ENCODE peak calls at places on chromosomes 1 and 21, in four cellular contexts. U is upper lobe of right lung, F is sigmoid colon, S is NT2/D1. J is an unnamed sample.

GRCh38 chr21:35663856-35664606 is 396.3 kb downstream of the SETD4 start:
- DNase-seq in U (no peak), F (no peak), S (no peak), J (no peak)

GRCh38 chr1:219086956-219087469 is 86.7 kb upstream of the LYPLAL1 start:
- DNase-seq in U (no peak), F (no peak), S (no peak), J (no peak)

GRCh38 chr1:245654460-245655050 is 499.8 kb downstream of the KIF26B start:
- DNase-seq in U (no peak), S (peak; percentile 38), F (no peak), J (peak; percentile 91)

GRCh38 chr1:223228201-223228600 is 85.2 kb upstream of the TLR5 start:
- DNase-seq in U (no peak), F (no peak), S (no peak), J (no peak)

GRCh38 chr1:223337174-223337869 is 26.7 kb downstream of the SUSD4 start:
- DNase-seq in F (no peak), S (no peak), U (no peak), J (no peak)

GRCh38 chr21:46060596-46061061 is 37.3 kb upstream of the COL6A2 start:
- DNase-seq in F (peak; percentile 95), U (peak; percentile 70), S (no peak), J (peak; percentile 10)

GRCh38 chr1:119766374-119766794 is 2.3 kb downstream of the HMGCS2 start:
- DNase-seq in U (no peak), F (no peak), S (no peak), J (no peak)

GRCh38 chr1:223248787-223249175 is 105.7 kb upstream of the TLR5 start:
- DNase-seq in S (no peak), U (no peak), F (no peak), J (no peak)

GRCh38 chr1:8587784-8588183 is 229.7 kb downstream of the RERE start:
- DNase-seq in S (no peak), F (no peak), U (no peak), J (no peak)

GRCh38 chr1:25586181-25586588 is 30.4 kb upstream of the MAN1C1 start:
- DNase-seq in S (peak; percentile 65), F (no peak), U (no peak), J (peak; percentile 90)

GRCh38 chr1:117852846-117853555 is 76.4 kb downstream of the GDAP2 start:
- DNase-seq in S (no peak), U (no peak), F (no peak), J (no peak)

GRCh38 chr1:207811920-207812720 is 60.3 kb downstream of the CD46 start:
- DNase-seq in F (peak; percentile 93), S (peak; percentile 20), U (peak; percentile 84), J (peak; percentile 78)
- H3K4me1 ChIP-seq in F (peaks cover 100% of the 10 kb centered on the region), S (no peaks in the 10 kb centered on the region), U (peaks cover 100% of the 10 kb centered on the region), J (no peaks in the 10 kb centered on the region)

DNA sequence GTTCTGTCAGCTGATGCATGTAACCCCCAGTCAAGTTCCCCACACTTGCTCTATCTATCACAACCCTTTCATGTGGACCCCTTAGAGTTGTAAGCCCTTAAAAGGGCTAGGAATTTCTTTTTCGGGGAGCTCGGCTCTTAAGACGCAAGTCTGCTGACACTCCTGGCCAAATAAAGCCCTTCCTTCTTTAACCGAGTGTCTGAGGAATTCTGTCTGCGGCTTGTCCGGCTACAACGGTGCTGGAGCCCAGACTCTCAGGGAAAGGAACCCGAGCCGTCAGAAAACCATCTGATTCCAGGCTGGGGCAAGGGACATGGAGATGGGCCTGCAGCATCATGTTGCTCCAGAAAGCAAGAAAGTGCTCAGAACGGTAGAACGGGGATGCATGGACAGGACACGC is 12.2 kb downstream of the ITGB2 start:
- DNase-seq in F (no peak), S (no peak), U (no peak), J (no peak)
- H3K4me1 ChIP-seq in F (peaks cover 56% of the 10 kb centered on the region), S (peaks cover 35% of the 10 kb centered on the region), U (peaks cover 42% of the 10 kb centered on the region), J (peaks cover 10% of the 10 kb centered on the region)

GRCh38 chr1:16152521-16153087 is 3.3 kb downstream of the EPHA2 start:
- DNase-seq in S (no peak), U (no peak), F (no peak), J (peak; percentile 72)

GRCh38 chr1:16151985-16152384 is 3.9 kb downstream of the EPHA2 start:
- DNase-seq in U (no peak), F (no peak), S (no peak), J (no peak)

GRCh38 chr1:16149702-16150488 is 6.0 kb downstream of the EPHA2 start:
- DNase-seq in U (no peak), F (no peak), S (no peak), J (no peak)

GRCh38 chr1:16150508-16150907 is 5.4 kb downstream of the EPHA2 start:
- DNase-seq in S (no peak), U (no peak), F (no peak), J (no peak)

DNA sequence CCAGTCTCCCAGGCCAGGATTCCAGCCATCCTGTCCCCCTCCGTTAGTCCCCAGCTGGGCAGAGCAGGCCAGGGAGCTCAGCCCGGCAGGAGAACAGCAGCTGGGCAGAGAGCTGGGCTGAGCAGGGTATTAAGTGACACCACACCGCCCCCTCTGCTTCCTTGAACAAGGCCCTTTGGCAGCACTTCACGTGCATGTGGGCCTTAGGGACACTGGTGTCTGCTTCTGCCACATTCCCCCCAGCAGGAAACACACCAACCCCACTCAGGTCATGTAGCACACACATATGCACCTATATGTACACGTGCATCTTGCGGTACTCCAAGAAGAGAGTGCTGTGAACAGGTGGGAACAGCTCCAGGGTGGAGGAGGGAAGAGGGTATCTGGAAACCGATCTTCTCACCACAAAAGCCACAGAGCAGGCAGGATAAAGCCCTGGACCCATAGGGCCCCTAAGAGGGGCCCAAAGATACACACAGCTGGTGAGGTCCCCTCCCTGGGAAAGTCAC is 4.6 kb downstream of the EPHA2 start:
- DNase-seq in U (no peak), S (no peak), F (no peak), J (peak; percentile 68)
- H3K4me1 ChIP-seq in U (peaks cover 57% of the 10 kb centered on the region), S (peaks cover 28% of the 10 kb centered on the region), F (peaks cover 35% of the 10 kb centered on the region), J (peaks cover 42% of the 10 kb centered on the region)

GRCh38 chr1:2445823-2446215 is 30.3 kb upstream of the PLCH2 start:
- DNase-seq in F (no peak), S (no peak), U (no peak), J (no peak)

GRCh38 chr1:2448098-2448445 is 28.0 kb upstream of the PLCH2 start:
- DNase-seq in F (no peak), U (no peak), S (no peak), J (no peak)

GRCh38 chr1:2446394-2446793 is 29.7 kb upstream of the PLCH2 start:
- DNase-seq in S (no peak), F (no peak), U (no peak), J (no peak)

GRCh38 chr1:2446861-2447260 is 29.2 kb upstream of the PLCH2 start:
- DNase-seq in F (no peak), S (no peak), U (no peak), J (no peak)

DNA sequence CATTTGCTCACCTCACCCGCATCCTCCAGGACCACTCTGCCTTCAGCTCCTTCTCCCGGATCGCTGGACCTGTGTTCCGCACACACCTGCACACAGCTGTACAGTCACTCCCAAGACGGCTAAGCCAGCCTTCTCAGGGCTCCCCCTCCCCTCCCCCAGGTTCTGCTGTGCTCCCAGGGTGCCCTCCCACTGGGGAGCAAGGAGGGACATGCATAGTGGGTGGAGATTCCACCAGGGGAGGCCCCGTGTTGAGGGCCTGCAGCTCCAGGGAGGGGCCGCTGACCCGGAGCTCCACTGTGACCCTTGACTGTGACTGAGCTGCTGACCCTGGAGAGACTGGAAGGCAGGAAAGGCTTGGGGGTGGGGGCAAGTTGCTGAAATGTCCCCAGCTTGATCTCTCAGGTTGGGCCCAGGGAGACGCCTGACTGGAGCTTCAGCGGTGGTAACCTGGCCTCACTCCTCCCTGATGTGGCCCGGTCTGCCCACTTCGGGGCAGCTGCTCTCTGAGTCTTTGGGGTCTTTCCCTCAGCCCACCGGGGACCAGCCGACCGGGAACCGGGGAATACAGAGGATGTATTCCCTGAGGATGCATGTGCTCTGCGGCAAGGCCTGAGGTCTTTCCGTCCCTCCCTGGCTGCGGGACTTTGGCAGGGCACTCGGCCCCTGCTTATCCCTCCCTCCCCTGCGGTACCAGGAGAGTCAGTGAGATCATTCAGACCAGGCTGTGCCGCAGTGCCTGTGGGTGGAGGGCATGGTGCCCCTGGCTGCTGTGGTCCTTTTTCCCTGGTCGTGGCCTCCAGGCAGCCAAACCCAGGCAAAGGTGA is 28.6 kb upstream of the PLCH2 start:
- DNase-seq in F (no peak), S (no peak), U (no peak), J (no peak)
- H3K4me1 ChIP-seq in F (no peaks in the 10 kb centered on the region), S (peaks cover 32% of the 10 kb centered on the region), U (no peaks in the 10 kb centered on the region), J (no peaks in the 10 kb centered on the region)

J was measured in endodermal cell.